ENCODE peak calls at places on chromosomes 4 and X, in seven cellular contexts. T is osteocyte, R is ureter, K is epithelial cell of esophagus, M is myocyte, J is NCI-H1694 treated with DMSO at 0.1 percent for 48 hours, G is IMR-90. Y is an unnamed sample.

GRCh38 chr4:172648471-172648870 is 520.1 kb upstream of the GALNT7 start:
- DNase-seq in T (no peak), R (no peak), K (peak), M (no peak), J (no peak), G (peak), Y (no peak)

GRCh38 chrX:136931661-136932060 is 51.1 kb upstream of the RBMX start:
- DNase-seq in T (no peak), R (no peak), K (no peak), M (no peak), J (no peak), G (no peak), Y (no peak)

GRCh38 chrX:83508526-83509245 is 596 bp downstream of the POU3F4 start:
- DNase-seq in T (no peak), R (no peak), K (no peak), M (no peak), J (no peak), G (no peak), Y (no peak)

GRCh38 chrX:4547218-4547836 is 833.9 kb upstream of the PRKX start:
- DNase-seq in T (no peak), R (peak), K (peak), M (peak), J (no peak), G (peak), Y (no peak)

GRCh38 chrX:10208953-10209352 is 52.2 kb downstream of the CLCN4 start:
- DNase-seq in T (no peak), R (no peak), K (no peak), M (no peak), J (no peak), G (no peak), Y (no peak)

GRCh38 chrX:2147928-2148327 is 352.8 kb downstream of the DHRSX start:
- DNase-seq in T (no peak), R (no peak), K (no peak), M (no peak), J (no peak), G (no peak), Y (no peak)

GRCh38 chr4:55742655-55743191 is 76.9 kb upstream of the EXOC1L start:
- DNase-seq in T (no peak), R (no peak), K (peak), M (peak), J (peak), G (peak), Y (no peak)

GRCh38 chr4:28225005-28225404 is 1364.4 kb downstream of the STIM2 start:
- DNase-seq in T (no peak), R (no peak), K (peak), M (peak), J (no peak), G (peak), Y (no peak)

GRCh38 chr4:103996637-103997036 is 276.9 kb upstream of the TACR3 start:
- DNase-seq in T (no peak), R (peak), K (peak), M (peak), J (peak), G (no peak), Y (no peak)

GRCh38 chr4:105666693-105667092 is 41.8 kb downstream of the INTS12 start:
- DNase-seq in T (no peak), R (no peak), K (peak), M (peak), J (peak), G (peak), Y (no peak)

GRCh38 chr4:152323221-152323620 is 212.7 kb downstream of the FBXW7 start:
- DNase-seq in T (no peak), R (no peak), K (no peak), M (no peak), J (no peak), G (no peak), Y (no peak)

GRCh38 chrX:120604359-120604782 is 470 bp downstream of the MCTS1 start:
- DNase-seq in T (no peak), R (no peak), K (peak), M (peak), J (peak), G (peak), Y (no peak)

GRCh38 chr4:119025440-119025839 is 110.2 kb upstream of the MYOZ2 start:
- DNase-seq in T (no peak), R (no peak), K (peak), M (peak), J (no peak), G (peak), Y (no peak)

GRCh38 chr4:101183658-101184373 is 163.5 kb downstream of the PPP3CA start:
- DNase-seq in T (no peak), R (no peak), K (peak), M (no peak), J (no peak), G (peak), Y (no peak)

GRCh38 chr4:163350672-163351071 is 7.0 kb downstream of the NPY5R start:
- DNase-seq in T (no peak), R (no peak), K (peak), M (no peak), J (no peak), G (no peak), Y (no peak)

GRCh38 chr4:83013931-83014330 is 3.3 kb upstream of the LIN54 start:
- DNase-seq in T (no peak), R (no peak), K (no peak), M (no peak), J (no peak), G (no peak), Y (no peak)

GRCh38 chr4:26719954-26720552 is 136.2 kb downstream of the TBC1D19 start:
- DNase-seq in T (no peak), R (no peak), K (peak), M (peak), J (peak), G (peak), Y (no peak)

GRCh38 chr4:114603455-114603854 is 4.8 kb downstream of the UGT8 start:
- DNase-seq in T (no peak), R (no peak), K (no peak), M (no peak), J (no peak), G (no peak), Y (no peak)

GRCh38 chrX:47900833-47901232 is 64.1 kb downstream of the ZNF81 start:
- DNase-seq in T (no peak), R (no peak), K (no peak), M (no peak), J (no peak), G (no peak), Y (no peak)

GRCh38 chrX:25442501-25442900 is 426.7 kb upstream of the ARX start:
- DNase-seq in T (no peak), R (no peak), K (peak), M (no peak), J (no peak), G (no peak), Y (no peak)

GRCh38 chr4:37970702-37971101 is 10.5 kb downstream of the PTTG2 start:
- DNase-seq in T (no peak), R (peak), K (peak), M (peak), J (no peak), G (peak), Y (no peak)

GRCh38 chr4:37737456-37737855 is 51.3 kb upstream of the RELL1 start:
- DNase-seq in T (no peak), R (no peak), K (peak), M (no peak), J (no peak), G (peak), Y (no peak)

Y was measured in type B pancreatic cell.